ENCODE peak calls at places on chromosomes 7 and 10, in seven cellular contexts. G, E, Y, U, L, M and C are unnamed samples.

GRCh38 chr7:46603780-46604725 is 683.0 kb upstream of the IGFBP3 start:
- DNase-seq in G (no peak), E (no peak), Y (no peak), U (peak; percentile 93), L (no peak), M (peak; percentile 89), C (no peak)

GRCh38 chr7:93178213-93178612 is 30.0 kb upstream of the SAMD9L start:
- DNase-seq in G (no peak), E (no peak), Y (no peak), U (no peak), L (no peak), M (no peak), C (no peak)

GRCh38 chr7:128123291-128124037 is 92.2 kb upstream of the LRRC4 start:
- DNase-seq in G (no peak), E (peak; percentile 61), Y (no peak), U (no peak), L (no peak), M (no peak), C (no peak)

GRCh38 chr10:56547163-56547562 is 186.1 kb upstream of the ZWINT start:
- DNase-seq in G (no peak), E (no peak), Y (no peak), U (no peak), L (no peak), M (no peak), C (no peak)

GRCh38 chr7:27064681-27065080 is 31.1 kb downstream of the HOXA1 start:
- DNase-seq in G (no peak), E (no peak), Y (no peak), U (no peak), L (no peak), M (no peak), C (no peak)

GRCh38 chr10:97673736-97674525 is 13.1 kb downstream of the AVPI1 start:
- DNase-seq in G (no peak), E (no peak), Y (no peak), U (no peak), L (no peak), M (no peak), C (no peak)

GRCh38 chr10:4704034-4704545 is 121.9 kb upstream of the AKR1E2 start:
- DNase-seq in G (no peak), E (no peak), Y (peak; percentile 72), U (peak; percentile 33), L (peak; percentile 61), M (no peak), C (no peak)

GRCh38 chr7:94620703-94621118 is 35.2 kb downstream of the SGCE start:
- DNase-seq in G (no peak), E (peak; percentile 46), Y (peak; percentile 66), U (peak; percentile 61), L (peak; percentile 75), M (peak; percentile 57), C (peak; percentile 49)

GRCh38 chr7:1301054-1301811 is 68.6 kb downstream of the UNCX start:
- DNase-seq in G (no peak), E (peak; percentile 38), Y (no peak), U (no peak), L (no peak), M (no peak), C (no peak)

GRCh38 chr7:68730871-68731403 is 867.3 kb upstream of the AUTS2 start:
- DNase-seq in G (no peak), E (no peak), Y (no peak), U (no peak), L (no peak), M (peak; percentile 82), C (no peak)

GRCh38 chr10:133026726-133027395 is 60.9 kb upstream of the ADGRA1 start:
- DNase-seq in G (no peak), E (no peak), Y (no peak), U (no peak), L (no peak), M (no peak), C (no peak)

GRCh38 chr7:143380264-143380645 is 890 bp upstream of the ZYX start:
- DNase-seq in G (peak; percentile 88), E (peak; percentile 97), Y (peak; percentile 76), U (peak; percentile 90), L (peak; percentile 87), M (peak; percentile 87), C (peak; percentile 87)

GRCh38 chr7:17907014-17907413 is 33.3 kb downstream of the SNX13 start:
- DNase-seq in G (no peak), E (no peak), Y (no peak), U (no peak), L (no peak), M (no peak), C (no peak)

GRCh38 chr7:95986136-95986535 is 213.8 kb downstream of the DYNC1I1 start:
- DNase-seq in G (no peak), E (no peak), Y (no peak), U (no peak), L (no peak), M (peak; percentile 25), C (no peak)

GRCh38 chr7:30524545-30524944 is 19.9 kb upstream of the GGCT start:
- DNase-seq in G (no peak), E (no peak), Y (no peak), U (no peak), L (no peak), M (no peak), C (no peak)

GRCh38 chr10:69647101-69647500 is 17.1 kb downstream of the FAM241B start:
- DNase-seq in G (no peak), E (peak; percentile 44), Y (no peak), U (no peak), L (no peak), M (no peak), C (no peak)

GRCh38 chr10:50513956-50514355 is 109.8 kb downstream of the SGMS1 start:
- DNase-seq in G (no peak), E (no peak), Y (no peak), U (no peak), L (no peak), M (no peak), C (no peak)

GRCh38 chr10:32054087-32054486 is 2.1 kb downstream of the KIF5B start:
- DNase-seq in G (no peak), E (peak; percentile 41), Y (no peak), U (no peak), L (no peak), M (no peak), C (no peak)

GRCh38 chr7:409344-410281 is 110.0 kb downstream of the PDGFA start:
- DNase-seq in G (no peak), E (peak; percentile 44), Y (no peak), U (no peak), L (no peak), M (no peak), C (no peak)

GRCh38 chr7:23533160-23533559 is 1.4 kb upstream of the TRA2A start:
- DNase-seq in G (no peak), E (no peak), Y (no peak), U (no peak), L (no peak), M (no peak), C (no peak)

GRCh38 chr7:150359918-150360681 is 8.5 kb upstream of the REPIN1 start:
- DNase-seq in G (no peak), E (peak; percentile 6), Y (no peak), U (no peak), L (no peak), M (no peak), C (no peak)

GRCh38 chr10:20797290-20797689 is 99.8 kb downstream of the NEBL start:
- DNase-seq in G (no peak), E (no peak), Y (no peak), U (no peak), L (no peak), M (no peak), C (no peak)

GRCh38 chr7:54837167-54837566 is 78.2 kb upstream of the SEC61G start:
- DNase-seq in G (no peak), E (no peak), Y (no peak), U (no peak), L (no peak), M (no peak), C (no peak)

GRCh38 chr7:2522780-2523433 is 3.3 kb downstream of the LFNG start:
- DNase-seq in G (no peak), E (peak; percentile 77), Y (no peak), U (no peak), L (peak; percentile 86), M (no peak), C (no peak)

GRCh38 chr7:2523461-2523905 is 3.9 kb downstream of the LFNG start:
- DNase-seq in G (no peak), E (peak; percentile 82), Y (no peak), U (no peak), L (peak; percentile 79), M (peak; percentile 76), C (no peak)

GRCh38 chr7:2520808-2521146 is 1.2 kb downstream of the LFNG start:
- DNase-seq in G (no peak), E (no peak), Y (no peak), U (no peak), L (peak; percentile 41), M (no peak), C (no peak)

GRCh38 chr7:2521341-2521745 is 1.8 kb downstream of the LFNG start:
- DNase-seq in G (no peak), E (no peak), Y (no peak), U (no peak), L (no peak), M (no peak), C (no peak)

GRCh38 chr7:2521952-2522591 is 2.5 kb downstream of the LFNG start:
- DNase-seq in G (no peak), E (peak; percentile 58), Y (no peak), U (no peak), L (peak; percentile 69), M (no peak), C (no peak)
- TF ChIP-seq CTCF in G (no peak), E (peak; percentile 27), Y (no peak), U (no peak), L (no peak), M (no peak), C (no peak)

DNA sequence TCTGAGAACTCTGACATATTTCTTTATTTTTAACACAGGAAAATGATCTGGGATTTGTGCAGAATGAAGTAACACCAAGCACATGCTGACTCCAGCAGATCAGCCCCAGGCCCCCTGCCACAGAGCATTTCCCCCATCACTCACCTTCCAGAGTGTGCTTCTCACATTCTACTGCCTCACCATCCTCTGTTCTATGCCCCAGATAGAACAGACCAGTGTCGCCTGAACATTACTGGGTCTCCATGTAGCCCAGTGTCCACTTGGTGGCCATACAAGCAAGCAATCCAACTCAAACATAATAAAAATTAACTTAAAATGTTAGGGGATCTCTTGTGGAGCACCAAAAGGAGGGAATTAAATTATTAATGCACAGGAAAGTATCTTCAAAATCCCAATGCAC is 58.8 kb downstream of the SORBS1 start:
- DNase-seq in G (no peak), E (no peak), Y (no peak), U (no peak), L (no peak), M (no peak), C (no peak)
- TF ChIP-seq CTCF in G (no peak), E (no peak), Y (no peak), U (no peak), L (no peak), M (no peak), C (no peak)

DNA sequence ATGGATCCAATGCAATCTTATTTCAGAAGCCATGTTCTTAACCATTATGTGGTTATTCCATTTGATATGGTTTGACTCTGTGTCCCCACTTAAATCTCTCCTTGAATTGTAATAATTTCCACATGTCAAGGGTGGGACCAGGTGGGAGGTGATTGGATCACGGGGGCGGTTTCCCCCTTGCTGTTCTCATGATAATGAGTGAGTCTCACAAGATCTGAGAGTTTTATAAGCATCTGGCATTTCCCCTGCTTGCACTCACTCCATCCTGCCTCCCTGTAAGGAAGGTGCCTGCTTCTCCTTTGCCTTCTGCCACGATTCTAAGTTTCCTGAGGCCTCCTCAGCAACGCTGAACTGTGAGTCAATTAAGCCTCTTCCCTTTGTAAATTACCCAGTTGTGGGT is 32.0 kb upstream of the TSPAN13 start:
- DNase-seq in G (no peak), E (no peak), Y (no peak), U (no peak), L (no peak), M (no peak), C (no peak)
- TF ChIP-seq CTCF in G (no peak), E (no peak), Y (no peak), U (no peak), L (no peak), M (no peak), C (no peak)

GRCh38 chr10:71068811-71069411 is 143.5 kb upstream of the UNC5B start:
- DNase-seq in G (no peak), E (no peak), Y (no peak), U (no peak), L (peak; percentile 29), M (no peak), C (no peak)
- TF ChIP-seq CTCF in G (no peak), E (no peak), Y (no peak), U (no peak), L (no peak), M (no peak), C (no peak)